ENCODE peak calls at places on chromosome 2, in ten cellular contexts. B, A, X, R, W, G, P, U, K and F are unnamed samples.

GRCh38 chr2:148561389-148561788 is 83.2 kb upstream of the EPC2 start:
- DNase-seq in B (no peak), A (no peak), X (no peak), R (no peak), W (no peak), G (no peak), P (no peak), U (no peak), K (no peak), F (no peak)

GRCh38 chr2:240629968-240630770 is 4.9 kb downstream of the GPR35 start:
- DNase-seq in B (no peak), A (peak), X (no peak), R (no peak), W (no peak), G (no peak), P (peak), U (no peak), K (no peak), F (no peak)

GRCh38 chr2:79964966-79965365 is 339.6 kb downstream of the LRRTM1 start:
- DNase-seq in B (no peak), A (no peak), X (no peak), R (no peak), W (no peak), G (no peak), P (no peak), U (no peak), K (no peak), F (no peak)

GRCh38 chr2:99827296-99827999 is 314.9 kb downstream of the AFF3 start:
- DNase-seq in B (no peak), A (no peak), X (peak), R (no peak), W (no peak), G (no peak), P (no peak), U (peak), K (no peak), F (no peak)

GRCh38 chr2:20682166-20682565 is 15.2 kb downstream of the GDF7 start:
- DNase-seq in B (no peak), A (no peak), X (no peak), R (no peak), W (no peak), G (no peak), P (no peak), U (no peak), K (no peak), F (no peak)

GRCh38 chr2:238569415-238570195 is 142.9 kb downstream of the ASB1 start:
- DNase-seq in B (no peak), A (peak), X (no peak), R (no peak), W (no peak), G (no peak), P (no peak), U (no peak), K (no peak), F (no peak)

GRCh38 chr2:207692206-207693065 is 19.0 kb upstream of the CCNYL1 start:
- DNase-seq in B (no peak), A (no peak), X (peak), R (no peak), W (peak), G (no peak), P (no peak), U (peak), K (no peak), F (no peak)

GRCh38 chr2:127428057-127428814 is 10.0 kb downstream of the PROC start:
- DNase-seq in B (no peak), A (no peak), X (no peak), R (no peak), W (no peak), G (no peak), P (no peak), U (no peak), K (no peak), F (no peak)